ENCODE peak calls at places on chromosomes 4 and X, in seven cellular contexts. One of them, this sample, is unnamed. For H3K36me3, the result is how much of the 10 kb centered on the place peaks cover.

GRCh38 chr4:38739438-38739837 is 43.4 kb downstream of the TLR10 start:
- DNase-seq in breast epithelium: no peak
- DNase-seq in heart left ventricle: no peak
- DNase-seq in hepatocyte: no peak
- DNase-seq in uterus: no peak
- DNase-seq in tibial nerve: no peak
- DNase-seq in mucosa of descending colon: no peak
- DNase-seq in this sample: no peak

GRCh38 chr4:183691006-183691405 is 31.9 kb downstream of the TRAPPC11 start:
- DNase-seq in breast epithelium: no peak
- DNase-seq in heart left ventricle: no peak
- DNase-seq in hepatocyte: no peak
- DNase-seq in uterus: no peak
- DNase-seq in tibial nerve: no peak
- DNase-seq in mucosa of descending colon: no peak
- DNase-seq in this sample: no peak

GRCh38 chrX:131762802-131763234 is 218.9 kb downstream of the OR13H1 start:
- DNase-seq in breast epithelium: no peak
- DNase-seq in heart left ventricle: no peak
- DNase-seq in hepatocyte: no peak
- DNase-seq in uterus: peak
- DNase-seq in tibial nerve: no peak
- DNase-seq in mucosa of descending colon: no peak
- DNase-seq in this sample: no peak

GRCh38 chr4:29046166-29046565 is 1674.0 kb upstream of the PCDH7 start:
- DNase-seq in breast epithelium: no peak
- DNase-seq in heart left ventricle: no peak
- DNase-seq in hepatocyte: no peak
- DNase-seq in uterus: no peak
- DNase-seq in tibial nerve: no peak
- DNase-seq in mucosa of descending colon: no peak
- DNase-seq in this sample: no peak

GRCh38 chrX:71938371-71938770 is 27.7 kb downstream of the NHSL2 start:
- DNase-seq in breast epithelium: no peak
- DNase-seq in heart left ventricle: no peak
- DNase-seq in hepatocyte: no peak
- DNase-seq in uterus: no peak
- DNase-seq in tibial nerve: no peak
- DNase-seq in mucosa of descending colon: no peak
- DNase-seq in this sample: no peak

GRCh38 chr4:17055788-17056187 is 157.3 kb upstream of the LDB2 start:
- DNase-seq in breast epithelium: no peak
- DNase-seq in heart left ventricle: no peak
- DNase-seq in hepatocyte: no peak
- DNase-seq in uterus: no peak
- DNase-seq in tibial nerve: no peak
- DNase-seq in mucosa of descending colon: no peak
- DNase-seq in this sample: peak

GRCh38 chr4:142944565-142944964 is 98.5 kb upstream of the INPP4B start:
- DNase-seq in breast epithelium: no peak
- DNase-seq in heart left ventricle: no peak
- DNase-seq in hepatocyte: no peak
- DNase-seq in uterus: no peak
- DNase-seq in tibial nerve: no peak
- DNase-seq in mucosa of descending colon: no peak
- DNase-seq in this sample: no peak

GRCh38 chrX:24027985-24028384 is 999 bp upstream of the KLHL15 start:
- DNase-seq in breast epithelium: no peak
- DNase-seq in heart left ventricle: no peak
- DNase-seq in hepatocyte: no peak
- DNase-seq in uterus: no peak
- DNase-seq in tibial nerve: no peak
- DNase-seq in mucosa of descending colon: no peak
- DNase-seq in this sample: no peak

GRCh38 chr4:138507527-138507926 is 265.4 kb upstream of the SLC7A11 start:
- DNase-seq in breast epithelium: no peak
- DNase-seq in heart left ventricle: no peak
- DNase-seq in hepatocyte: peak
- DNase-seq in uterus: no peak
- DNase-seq in tibial nerve: no peak
- DNase-seq in mucosa of descending colon: no peak
- DNase-seq in this sample: no peak

GRCh38 chr4:20901851-20902250 is 201.6 kb downstream of the PACRGL start:
- DNase-seq in breast epithelium: no peak
- DNase-seq in heart left ventricle: no peak
- DNase-seq in hepatocyte: no peak
- DNase-seq in uterus: no peak
- DNase-seq in tibial nerve: no peak
- DNase-seq in mucosa of descending colon: no peak
- DNase-seq in this sample: no peak

GRCh38 chr4:314296-314903 is 9.1 kb upstream of the ZNF732 start:
- DNase-seq in breast epithelium: no peak
- DNase-seq in heart left ventricle: no peak
- DNase-seq in hepatocyte: no peak
- DNase-seq in uterus: no peak
- DNase-seq in tibial nerve: no peak
- DNase-seq in mucosa of descending colon: no peak
- DNase-seq in this sample: no peak
- TF ChIP-seq CTCF in breast epithelium: no peak
- TF ChIP-seq CTCF in heart left ventricle: no peak
- TF ChIP-seq CTCF in hepatocyte: no peak
- TF ChIP-seq CTCF in uterus: no peak
- TF ChIP-seq CTCF in tibial nerve: no peak
- TF ChIP-seq CTCF in mucosa of descending colon: no peak
- TF ChIP-seq CTCF in this sample: no peak

GRCh38 chr4:48018112-48018511 is 1.5 kb downstream of the NIPAL1 start:
- DNase-seq in breast epithelium: no peak
- DNase-seq in heart left ventricle: no peak
- DNase-seq in hepatocyte: no peak
- DNase-seq in uterus: no peak
- DNase-seq in tibial nerve: no peak
- DNase-seq in mucosa of descending colon: no peak
- DNase-seq in this sample: no peak
- H3K4me3 ChIP-seq in breast epithelium: no peak
- H3K4me3 ChIP-seq in heart left ventricle: no peak
- H3K4me3 ChIP-seq in hepatocyte: no peak
- H3K4me3 ChIP-seq in uterus: no peak
- H3K4me3 ChIP-seq in tibial nerve: no peak
- H3K4me3 ChIP-seq in mucosa of descending colon: no peak
- H3K4me3 ChIP-seq in this sample: no peak

DNA sequence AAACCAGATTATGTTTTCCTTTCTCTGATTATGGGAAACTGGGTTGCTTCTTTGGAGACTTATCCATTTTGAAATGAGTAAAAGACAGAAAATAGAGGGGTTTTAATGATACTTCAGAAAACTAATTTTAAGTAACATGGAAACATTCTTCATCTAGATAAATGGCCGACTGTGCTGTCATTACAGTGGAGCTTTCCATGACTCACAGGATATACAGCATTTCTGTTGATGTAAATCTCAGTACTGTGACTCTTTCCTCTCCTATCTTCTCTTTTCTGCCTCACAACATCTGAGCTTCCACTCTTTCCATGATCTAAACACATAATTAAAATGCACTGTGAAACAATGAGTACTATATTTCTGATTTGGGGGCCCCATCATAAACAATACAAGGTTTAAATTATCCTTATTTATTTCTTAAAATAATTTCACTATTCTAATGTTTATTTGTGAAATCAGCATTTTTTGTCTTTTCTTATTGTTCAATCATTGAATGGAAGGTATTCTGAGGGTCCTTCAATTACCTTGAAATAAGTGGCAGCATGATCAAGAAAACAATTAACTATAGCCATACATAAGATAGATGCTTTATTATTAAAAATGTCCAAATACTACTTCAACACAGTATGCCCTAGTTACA is 19.3 kb downstream of the SEC24D start:
- DNase-seq in breast epithelium: no peak
- DNase-seq in heart left ventricle: no peak
- DNase-seq in hepatocyte: no peak
- DNase-seq in uterus: no peak
- DNase-seq in tibial nerve: no peak
- DNase-seq in mucosa of descending colon: no peak
- DNase-seq in this sample: no peak
- H3K36me3 ChIP-seq in breast epithelium: under half
- H3K36me3 ChIP-seq in heart left ventricle: half or more
- H3K36me3 ChIP-seq in hepatocyte: under half
- H3K36me3 ChIP-seq in uterus: under half
- H3K36me3 ChIP-seq in tibial nerve: under half
- H3K36me3 ChIP-seq in mucosa of descending colon: under half
- H3K36me3 ChIP-seq in this sample: under half

GRCh38 chr4:69894221-69894620 is 34.3 kb upstream of the SULT1E1 start:
- DNase-seq in breast epithelium: no peak
- DNase-seq in heart left ventricle: no peak
- DNase-seq in hepatocyte: peak
- DNase-seq in uterus: no peak
- DNase-seq in tibial nerve: no peak
- DNase-seq in mucosa of descending colon: no peak
- DNase-seq in this sample: no peak

GRCh38 chr4:69894706-69895105 is 34.8 kb upstream of the SULT1E1 start:
- DNase-seq in breast epithelium: no peak
- DNase-seq in heart left ventricle: no peak
- DNase-seq in hepatocyte: no peak
- DNase-seq in uterus: no peak
- DNase-seq in tibial nerve: no peak
- DNase-seq in mucosa of descending colon: no peak
- DNase-seq in this sample: no peak

DNA sequence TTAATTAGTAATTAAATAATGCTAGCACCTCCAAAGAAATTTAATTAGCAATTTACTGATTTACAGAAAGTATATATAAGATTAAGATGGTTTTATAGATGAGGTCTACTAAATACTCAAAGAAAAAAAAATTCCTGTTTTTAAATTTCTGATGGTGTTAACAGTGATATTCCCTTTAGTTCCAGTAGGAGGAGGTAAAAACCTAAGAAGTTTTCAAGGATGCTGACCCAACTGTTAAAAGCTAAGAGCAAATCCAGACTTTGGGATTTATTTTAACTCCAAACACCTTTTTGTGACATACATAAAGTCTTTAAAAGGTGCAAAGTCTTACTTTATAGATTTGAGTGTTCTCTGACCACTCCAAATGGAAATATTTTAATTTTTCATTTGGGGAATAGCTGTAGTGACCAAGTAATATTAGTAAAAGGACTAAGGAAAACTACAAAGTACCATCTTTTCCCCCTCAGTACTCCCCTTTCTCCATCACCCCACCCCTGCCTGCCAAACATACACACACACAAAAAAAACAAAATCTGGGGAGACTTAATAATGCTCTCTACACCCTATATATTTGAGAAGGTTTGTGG is 34.2 kb upstream of the CSN1S1 start:
- DNase-seq in breast epithelium: no peak
- DNase-seq in heart left ventricle: no peak
- DNase-seq in hepatocyte: no peak
- DNase-seq in uterus: no peak
- DNase-seq in tibial nerve: no peak
- DNase-seq in mucosa of descending colon: no peak
- DNase-seq in this sample: no peak
- TF ChIP-seq CTCF in breast epithelium: peak
- TF ChIP-seq CTCF in heart left ventricle: no peak
- TF ChIP-seq CTCF in hepatocyte: peak
- TF ChIP-seq CTCF in uterus: no peak
- TF ChIP-seq CTCF in tibial nerve: no peak
- TF ChIP-seq CTCF in mucosa of descending colon: peak
- TF ChIP-seq CTCF in this sample: peak

GRCh38 chrX:153927686-153927935 is 1.5 kb upstream of the ARHGAP4 start:
- DNase-seq in breast epithelium: no peak
- DNase-seq in heart left ventricle: no peak
- DNase-seq in hepatocyte: no peak
- DNase-seq in uterus: no peak
- DNase-seq in tibial nerve: no peak
- DNase-seq in mucosa of descending colon: no peak
- DNase-seq in this sample: no peak

GRCh38 chrX:153927936-153928760 is 2.1 kb upstream of the ARHGAP4 start:
- DNase-seq in breast epithelium: peak
- DNase-seq in heart left ventricle: peak
- DNase-seq in hepatocyte: peak
- DNase-seq in uterus: peak
- DNase-seq in tibial nerve: peak
- DNase-seq in mucosa of descending colon: peak
- DNase-seq in this sample: peak

GRCh38 chrX:153925739-153926593 is at the start of gene ARHGAP4:
- DNase-seq in breast epithelium: no peak
- DNase-seq in heart left ventricle: no peak
- DNase-seq in hepatocyte: no peak
- DNase-seq in uterus: no peak
- DNase-seq in tibial nerve: no peak
- DNase-seq in mucosa of descending colon: peak
- DNase-seq in this sample: no peak

GRCh38 chrX:153926594-153926862 is 464 bp upstream of the ARHGAP4 start:
- DNase-seq in breast epithelium: no peak
- DNase-seq in heart left ventricle: no peak
- DNase-seq in hepatocyte: no peak
- DNase-seq in uterus: no peak
- DNase-seq in tibial nerve: no peak
- DNase-seq in mucosa of descending colon: peak
- DNase-seq in this sample: no peak

DNA sequence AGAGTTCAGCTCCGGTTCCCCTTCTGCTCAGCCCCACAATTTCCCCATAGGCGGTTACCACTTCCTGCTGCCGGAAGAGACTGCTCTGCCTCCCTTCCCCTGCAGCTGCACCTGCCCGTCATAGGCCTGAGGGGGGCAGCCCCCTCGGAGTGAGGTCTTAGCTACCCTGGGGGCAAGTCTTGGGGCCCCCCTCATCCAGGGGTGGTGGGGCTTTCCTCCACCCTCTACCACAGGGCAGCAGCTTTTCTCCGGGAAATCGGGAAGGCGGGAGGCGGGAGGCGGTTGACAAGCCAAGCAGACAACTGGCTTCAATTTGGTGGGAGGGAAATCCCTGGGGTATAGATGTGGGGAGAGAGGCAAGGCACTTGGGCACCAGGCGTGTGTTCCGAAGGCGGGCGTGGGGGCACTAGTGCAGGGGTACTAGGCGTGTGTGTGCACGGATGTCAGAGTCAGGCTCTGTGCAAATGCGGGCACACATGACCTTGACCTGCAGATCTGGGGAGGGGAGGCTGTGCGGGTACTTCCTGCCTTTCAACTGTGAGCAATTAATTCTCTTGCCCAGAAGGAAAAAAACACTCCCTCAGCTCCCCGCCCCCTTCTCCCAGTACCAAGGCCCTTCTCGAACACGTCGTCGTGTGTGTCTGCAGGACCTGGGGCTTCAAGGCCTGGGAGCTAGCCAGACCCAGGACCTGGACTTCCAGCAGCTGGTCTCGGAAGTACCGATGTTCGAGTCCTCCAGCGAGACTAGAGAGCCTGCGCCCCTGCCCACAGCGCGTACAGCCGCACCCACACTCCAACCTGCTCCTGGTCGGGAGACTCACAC is 1.0 kb upstream of the ARHGAP4 start:
- DNase-seq in breast epithelium: no peak
- DNase-seq in heart left ventricle: peak
- DNase-seq in hepatocyte: peak
- DNase-seq in uterus: no peak
- DNase-seq in tibial nerve: no peak
- DNase-seq in mucosa of descending colon: peak
- DNase-seq in this sample: no peak
- H3K4me3 ChIP-seq in breast epithelium: peak
- H3K4me3 ChIP-seq in heart left ventricle: peak
- H3K4me3 ChIP-seq in hepatocyte: peak
- H3K4me3 ChIP-seq in uterus: peak
- H3K4me3 ChIP-seq in tibial nerve: peak
- H3K4me3 ChIP-seq in mucosa of descending colon: peak
- H3K4me3 ChIP-seq in this sample: peak

GRCh38 chrX:41128955-41129354 is 43.7 kb downstream of the USP9X start:
- DNase-seq in breast epithelium: no peak
- DNase-seq in heart left ventricle: no peak
- DNase-seq in hepatocyte: no peak
- DNase-seq in uterus: no peak
- DNase-seq in tibial nerve: no peak
- DNase-seq in mucosa of descending colon: no peak
- DNase-seq in this sample: no peak
- H3K36me3 ChIP-seq in breast epithelium: under half
- H3K36me3 ChIP-seq in heart left ventricle: half or more
- H3K36me3 ChIP-seq in hepatocyte: under half
- H3K36me3 ChIP-seq in uterus: under half
- H3K36me3 ChIP-seq in tibial nerve: under half
- H3K36me3 ChIP-seq in mucosa of descending colon: under half
- H3K36me3 ChIP-seq in this sample: under half

This sample was measured in BJ.